ENCODE peak calls at places on chromosomes 5 and 9, in seven cellular contexts. C is NCI-H510A treated with DMSO at 0.1 percent for 48 hours; B is GM12892; F is G401; T is amniotic stem cell; H is heart right ventricle; A is stimulated activated CD4-positive, alpha-beta T cell treated with anti-CD3 and anti-CD28 coated beads, Interleukin-15, amount 100 ng/mL, for 1 hour. Y is an unnamed sample.

GRCh38 chr5:52840286-52841050 is 52.8 kb downstream of the ITGA1 start:
- DNase-seq in C (no peak), B (no peak), F (no peak), T (no peak), H (no peak), A (no peak), Y (peak; percentile 67)

GRCh38 chr5:4082966-4083564 is 487.4 kb downstream of the IRX1 start:
- DNase-seq in C (no peak), B (no peak), F (no peak), T (no peak), H (no peak), A (no peak), Y (no peak)

GRCh38 chr5:109141499-109142200 is 268.1 kb downstream of the PJA2 start:
- DNase-seq in C (no peak), B (no peak), F (no peak), T (no peak), H (no peak), A (no peak), Y (no peak)

GRCh38 chr5:166497705-166498104 is 1793.7 kb upstream of the WWC1 start:
- DNase-seq in C (no peak), B (no peak), F (no peak), T (no peak), H (no peak), A (no peak), Y (no peak)

GRCh38 chr5:127970854-127971425 is 112.6 kb upstream of the SLC12A2 start:
- DNase-seq in C (no peak), B (no peak), F (no peak), T (no peak), H (no peak), A (no peak), Y (no peak)

GRCh38 chr5:119031905-119032304 is 39.0 kb upstream of the DMXL1 start:
- DNase-seq in C (no peak), B (no peak), F (no peak), T (no peak), H (no peak), A (no peak), Y (no peak)

GRCh38 chr9:8365466-8366160 is 566.0 kb upstream of the DMAC1 start:
- DNase-seq in C (no peak), B (no peak), F (no peak), T (no peak), H (no peak), A (no peak), Y (no peak)

GRCh38 chr9:113612828-113613227 is 149.3 kb downstream of the RGS3 start:
- DNase-seq in C (no peak), B (no peak), F (no peak), T (no peak), H (no peak), A (no peak), Y (no peak)

GRCh38 chr5:140598836-140599235 is 34.1 kb downstream of the CD14 start:
- DNase-seq in C (no peak), B (no peak), F (no peak), T (no peak), H (no peak), A (no peak), Y (no peak)

GRCh38 chr5:18119156-18119785 is 485.0 kb downstream of the TAF11L14 start:
- DNase-seq in C (no peak), B (no peak), F (no peak), T (no peak), H (no peak), A (no peak), Y (no peak)

GRCh38 chr9:125437771-125438221 is 176.2 kb downstream of the GAPVD1 start:
- DNase-seq in C (no peak), B (no peak), F (no peak), T (no peak), H (no peak), A (no peak), Y (no peak)

GRCh38 chr9:135520916-135521607 is at the start of gene LCN1:
- DNase-seq in C (no peak), B (no peak), F (no peak), T (no peak), H (no peak), A (no peak), Y (no peak)

GRCh38 chr9:123099548-123099947 is 66.1 kb downstream of the GPR21 start:
- DNase-seq in C (no peak), B (no peak), F (no peak), T (no peak), H (no peak), A (no peak), Y (no peak)

GRCh38 chr5:146007270-146007669 is 70.9 kb downstream of the SH3RF2 start:
- DNase-seq in C (no peak), B (no peak), F (no peak), T (no peak), H (no peak), A (no peak), Y (no peak)

GRCh38 chr9:104091708-104092107 is 2.4 kb upstream of the SMC2 start:
- DNase-seq in C (peak; percentile 91), B (no peak), F (no peak), T (no peak), H (no peak), A (no peak), Y (peak; percentile 86)

GRCh38 chr9:33374190-33374589 is 28.2 kb downstream of the AQP7 start:
- DNase-seq in C (no peak), B (no peak), F (no peak), T (no peak), H (no peak), A (no peak), Y (no peak)

GRCh38 chr9:91954841-91955471 is 4.9 kb upstream of the ROR2 start:
- DNase-seq in C (peak; percentile 9), B (no peak), F (peak; percentile 14), T (peak; percentile 37), H (no peak), A (no peak), Y (peak; percentile 17)

GRCh38 chr9:68822596-68823165 is 117.6 kb downstream of the PIP5K1B start:
- DNase-seq in C (no peak), B (no peak), F (peak; percentile 90), T (no peak), H (peak; percentile 64), A (no peak), Y (no peak)

GRCh38 chr9:107794259-107794658 is 304.7 kb upstream of the KLF4 start:
- DNase-seq in C (no peak), B (no peak), F (no peak), T (no peak), H (no peak), A (no peak), Y (no peak)

GRCh38 chr9:18396102-18396728 is 77.7 kb upstream of the ADAMTSL1 start:
- DNase-seq in C (peak; percentile 29), B (no peak), F (no peak), T (no peak), H (no peak), A (no peak), Y (peak; percentile 54)

GRCh38 chr9:93681316-93682154 is 105.2 kb downstream of the PHF2 start:
- DNase-seq in C (no peak), B (peak; percentile 6), F (no peak), T (no peak), H (no peak), A (no peak), Y (no peak)